ENCODE peak calls at places on chromosomes 7 and 10, in eight cellular contexts. G is ACHN; D is cardiac muscle cell; W is endothelial cell of umbilical vein; H is CD8-positive, alpha-beta T cell; N is BJ; U is GM13976; L is stimulated activated CD8-positive, alpha-beta memory T cell treated with anti-CD3 and anti-CD28 coated beads, Interleukin-7, amount 100 ng/mL, for 48 hours. Q is an unnamed sample.

GRCh38 chr7:129853661-129854268 is 99.0 kb downstream of the UBE2H start:
- DNase-seq in G (no peak), D (peak), W (peak), H (no peak), N (no peak), U (no peak), L (no peak), Q (no peak)

GRCh38 chr7:130242198-130243014 is 24.3 kb upstream of the CPA2 start:
- DNase-seq in G (peak), D (peak), W (peak), H (peak), N (no peak), U (peak), L (peak), Q (no peak)

GRCh38 chr10:104924101-104924795 is 283.2 kb downstream of the SORCS3 start:
- DNase-seq in G (no peak), D (no peak), W (no peak), H (no peak), N (no peak), U (no peak), L (no peak), Q (no peak)

GRCh38 chr7:120186688-120187087 is 86.3 kb upstream of the KCND2 start:
- DNase-seq in G (no peak), D (no peak), W (no peak), H (no peak), N (no peak), U (no peak), L (no peak), Q (no peak)

GRCh38 chr7:79407351-79407750 is 46.1 kb downstream of the MAGI2 start:
- DNase-seq in G (no peak), D (peak), W (no peak), H (no peak), N (no peak), U (no peak), L (no peak), Q (no peak)

GRCh38 chr10:60611291-60611747 is 167.0 kb upstream of the CDK1 start:
- DNase-seq in G (peak), D (peak), W (peak), H (no peak), N (no peak), U (no peak), L (no peak), Q (no peak)

GRCh38 chr10:43282881-43283280 is 16.0 kb upstream of the RASGEF1A start:
- DNase-seq in G (peak), D (peak), W (no peak), H (no peak), N (no peak), U (no peak), L (no peak), Q (peak)

GRCh38 chr7:116574025-116574822 is 49.4 kb downstream of the CAV1 start:
- DNase-seq in G (no peak), D (no peak), W (peak), H (no peak), N (no peak), U (no peak), L (no peak), Q (no peak)

GRCh38 chr7:17108049-17108584 is 190.3 kb upstream of the AHR start:
- DNase-seq in G (no peak), D (no peak), W (no peak), H (no peak), N (no peak), U (no peak), L (no peak), Q (no peak)

GRCh38 chr7:114100810-114101209 is 182.0 kb upstream of the PPP1R3A start:
- DNase-seq in G (no peak), D (no peak), W (no peak), H (no peak), N (no peak), U (no peak), L (no peak), Q (no peak)

GRCh38 chr7:69105092-69105491 is 493.2 kb upstream of the AUTS2 start:
- DNase-seq in G (no peak), D (no peak), W (no peak), H (no peak), N (no peak), U (no peak), L (no peak), Q (no peak)

GRCh38 chr10:86813101-86813500 is 56.7 kb downstream of the BMPR1A start:
- DNase-seq in G (no peak), D (peak), W (no peak), H (no peak), N (no peak), U (no peak), L (no peak), Q (no peak)

GRCh38 chr7:151552352-151553028 is 32.8 kb upstream of the RHEB start:
- DNase-seq in G (no peak), D (no peak), W (no peak), H (no peak), N (no peak), U (no peak), L (no peak), Q (peak)

GRCh38 chr10:77637474-77637985 is at the start of gene KCNMA1:
- DNase-seq in G (peak), D (no peak), W (no peak), H (no peak), N (no peak), U (peak), L (no peak), Q (peak)

GRCh38 chr7:121126801-121127534 is 138.5 kb downstream of the CPED1 start:
- DNase-seq in G (peak), D (peak), W (peak), H (no peak), N (no peak), U (no peak), L (no peak), Q (no peak)

GRCh38 chr7:26202019-26202985 is 757 bp downstream of the CBX3 start:
- DNase-seq in G (peak), D (no peak), W (peak), H (peak), N (no peak), U (peak), L (no peak), Q (peak)

GRCh38 chr7:18866359-18867036 is 250.9 kb downstream of the TWIST1 start:
- DNase-seq in G (peak), D (peak), W (peak), H (no peak), N (peak), U (peak), L (no peak), Q (no peak)